ENCODE peak calls at places on chromosomes 12 and 14, in nine cellular contexts. H, B, Z, G, A, J, X, T and V are unnamed samples.

GRCh38 chr14:101783260-101784016 is 21.9 kb downstream of the PPP2R5C start:
- DNase-seq in H (no peak), B (no peak), Z (no peak), G (no peak), A (no peak), J (no peak), X (no peak), T (no peak), V (no peak)

GRCh38 chr12:108854453-108855283 is 2.7 kb downstream of the SSH1 start:
- DNase-seq in H (no peak), B (no peak), Z (no peak), G (peak), A (no peak), J (peak), X (no peak), T (peak), V (peak)

GRCh38 chr14:100159107-100159864 is at the start of gene DEGS2:
- DNase-seq in H (peak), B (peak), Z (peak), G (peak), A (peak), J (no peak), X (no peak), T (no peak), V (no peak)

GRCh38 chr14:51327376-51327775 is 87.3 kb downstream of the TMX1 start:
- DNase-seq in H (no peak), B (no peak), Z (no peak), G (no peak), A (no peak), J (no peak), X (no peak), T (no peak), V (no peak)

GRCh38 chr12:45988259-45988658 is 2.1 kb downstream of the SCAF11 start:
- DNase-seq in H (no peak), B (no peak), Z (no peak), G (no peak), A (no peak), J (peak), X (no peak), T (no peak), V (no peak)

GRCh38 chr12:42981379-42981778 is 391.8 kb upstream of the PRICKLE1 start:
- DNase-seq in H (no peak), B (no peak), Z (no peak), G (no peak), A (no peak), J (peak), X (no peak), T (no peak), V (no peak)

GRCh38 chr14:65470404-65470880 is 57.9 kb downstream of the FUT8 start:
- DNase-seq in H (no peak), B (no peak), Z (no peak), G (no peak), A (no peak), J (no peak), X (no peak), T (no peak), V (peak)

GRCh38 chr12:29516431-29516875 is 19.0 kb upstream of the OVCH1 start:
- DNase-seq in H (no peak), B (no peak), Z (no peak), G (no peak), A (no peak), J (peak), X (no peak), T (no peak), V (no peak)

GRCh38 chr12:26402648-26403047 is 207.3 kb downstream of the SSPN start:
- DNase-seq in H (no peak), B (no peak), Z (no peak), G (peak), A (no peak), J (peak), X (no peak), T (no peak), V (no peak)

GRCh38 chr12:23502259-23502658 is 447.2 kb downstream of the SOX5 start:
- DNase-seq in H (no peak), B (no peak), Z (no peak), G (no peak), A (no peak), J (no peak), X (no peak), T (no peak), V (no peak)

GRCh38 chr12:52949413-52950331 is 754 bp downstream of the KRT18 start:
- DNase-seq in H (peak), B (no peak), Z (no peak), G (peak), A (no peak), J (peak), X (no peak), T (no peak), V (no peak)

GRCh38 chr14:93369393-93370266 is 22.6 kb downstream of the COX8C start:
- DNase-seq in H (no peak), B (no peak), Z (no peak), G (no peak), A (no peak), J (no peak), X (no peak), T (no peak), V (no peak)

GRCh38 chr14:20606190-20606901 is 15.2 kb upstream of the RNASE12 start:
- DNase-seq in H (no peak), B (no peak), Z (no peak), G (peak), A (no peak), J (peak), X (no peak), T (no peak), V (peak)

GRCh38 chr14:94952097-94952496 is 182.2 kb upstream of the GSC start:
- DNase-seq in H (no peak), B (no peak), Z (no peak), G (no peak), A (no peak), J (no peak), X (no peak), T (no peak), V (no peak)

GRCh38 chr12:1611775-1612174 is 17.3 kb upstream of the WNT5B start:
- DNase-seq in H (peak), B (no peak), Z (no peak), G (no peak), A (no peak), J (peak), X (no peak), T (no peak), V (no peak)

GRCh38 chr12:85877459-85877858 is 3.4 kb downstream of the NTS start:
- DNase-seq in H (no peak), B (no peak), Z (no peak), G (no peak), A (no peak), J (no peak), X (no peak), T (no peak), V (no peak)

GRCh38 chr12:123533672-123534643 is at the start of gene RILPL1:
- DNase-seq in H (peak), B (peak), Z (peak), G (peak), A (peak), J (peak), X (no peak), T (peak), V (peak)

GRCh38 chr12:110289021-110289710 is 8.1 kb downstream of the ATP2A2 start:
- DNase-seq in H (no peak), B (no peak), Z (no peak), G (no peak), A (no peak), J (no peak), X (no peak), T (no peak), V (no peak)

GRCh38 chr12:63977441-63977840 is 132.9 kb downstream of the SRGAP1 start:
- DNase-seq in H (no peak), B (no peak), Z (no peak), G (no peak), A (no peak), J (no peak), X (no peak), T (no peak), V (no peak)

GRCh38 chr14:34060747-34061050 is 109.8 kb upstream of the EGLN3 start:
- DNase-seq in H (no peak), B (no peak), Z (no peak), G (no peak), A (no peak), J (no peak), X (no peak), T (no peak), V (no peak)

GRCh38 chr12:118821386-118821928 is 159.9 kb upstream of the SRRM4 start:
- DNase-seq in H (no peak), B (no peak), Z (no peak), G (no peak), A (no peak), J (no peak), X (no peak), T (no peak), V (no peak)

GRCh38 chr12:27244680-27245005 is 557 bp downstream of the STK38L start:
- DNase-seq in H (no peak), B (no peak), Z (no peak), G (no peak), A (no peak), J (no peak), X (no peak), T (no peak), V (peak)

GRCh38 chr12:75560167-75560566 is 48.8 kb upstream of the KRR1 start:
- DNase-seq in H (no peak), B (no peak), Z (no peak), G (no peak), A (no peak), J (peak), X (no peak), T (no peak), V (no peak)

GRCh38 chr14:24092110-24092959 is 1.8 kb upstream of the PCK2 start:
- DNase-seq in H (no peak), B (no peak), Z (no peak), G (no peak), A (no peak), J (no peak), X (no peak), T (no peak), V (no peak)

GRCh38 chr14:52267501-52268190 is at the start of gene PTGDR:
- DNase-seq in H (no peak), B (peak), Z (peak), G (no peak), A (peak), J (no peak), X (peak), T (peak), V (peak)

GRCh38 chr12:127629066-127629820 is 637.7 kb upstream of the TMEM132C start:
- DNase-seq in H (no peak), B (no peak), Z (no peak), G (no peak), A (no peak), J (peak), X (no peak), T (no peak), V (no peak)

GRCh38 chr14:81246561-81247270 is 26.0 kb upstream of the GTF2A1 start:
- DNase-seq in H (no peak), B (no peak), Z (no peak), G (no peak), A (no peak), J (peak), X (no peak), T (no peak), V (no peak)

GRCh38 chr12:59652098-59652497 is 56.3 kb downstream of the SLC16A7 start:
- DNase-seq in H (no peak), B (no peak), Z (no peak), G (no peak), A (no peak), J (no peak), X (no peak), T (no peak), V (no peak)

GRCh38 chr12:55831407-55831880 is 2.1 kb upstream of the DNAJC14 start:
- DNase-seq in H (no peak), B (no peak), Z (no peak), G (no peak), A (no peak), J (no peak), X (no peak), T (no peak), V (no peak)